ENCODE peak calls at places on chromosomes 11 and 22, in ten cellular contexts. W, I, D, L, H, S, T, A, J and K are unnamed samples.
A peak's percentile ranks its signal among the peaks of the same experiment; 100 is the strongest.

GRCh38 chr11:75565221-75565814 is 3.3 kb downstream of the SERPINH1 start:
- DNase-seq in W (no peak), I (peak; percentile 92), D (no peak), L (no peak), H (peak; percentile 84), S (peak; percentile 76), T (peak; percentile 57), A (peak; percentile 78), J (no peak), K (peak; percentile 34)

GRCh38 chr22:31952094-31952401 is 7.7 kb downstream of the YWHAH start:
- DNase-seq in W (no peak), I (peak; percentile 26), D (no peak), L (no peak), H (no peak), S (no peak), T (no peak), A (no peak), J (no peak), K (peak; percentile 23)

GRCh38 chr11:122721964-122722266 is 66.4 kb downstream of the UBASH3B start:
- DNase-seq in W (no peak), I (peak; percentile 88), D (no peak), L (no peak), H (peak; percentile 71), S (no peak), T (peak; percentile 48), A (peak; percentile 45), J (no peak), K (peak; percentile 83)

GRCh38 chr11:114090976-114091375 is 31.5 kb downstream of the ZBTB16 start:
- DNase-seq in W (no peak), I (no peak), D (no peak), L (no peak), H (no peak), S (no peak), T (no peak), A (no peak), J (no peak), K (no peak)

GRCh38 chr11:60915250-60915914 is 1.4 kb downstream of the TMEM109 start:
- DNase-seq in W (no peak), I (peak; percentile 84), D (no peak), L (peak; percentile 90), H (peak; percentile 80), S (peak; percentile 67), T (no peak), A (peak; percentile 59), J (peak; percentile 44), K (peak; percentile 69)

GRCh38 chr11:84993386-84993785 is 633.8 kb downstream of the DLG2 start:
- DNase-seq in W (no peak), I (peak; percentile 19), D (no peak), L (no peak), H (peak; percentile 26), S (no peak), T (no peak), A (no peak), J (no peak), K (no peak)

GRCh38 chr11:66316849-66317251 is at the start of gene CD248:
- DNase-seq in W (no peak), I (peak; percentile 76), D (no peak), L (no peak), H (peak; percentile 91), S (peak; percentile 92), T (no peak), A (peak; percentile 67), J (no peak), K (peak; percentile 30)

GRCh38 chr22:44931077-44931540 is 78.7 kb downstream of the PHF21B start:
- DNase-seq in W (no peak), I (peak; percentile 7), D (no peak), L (no peak), H (peak; percentile 77), S (peak; percentile 89), T (no peak), A (peak; percentile 2), J (no peak), K (no peak)

GRCh38 chr11:123483465-123483864 is 53.4 kb downstream of the GRAMD1B start:
- DNase-seq in W (no peak), I (no peak), D (no peak), L (no peak), H (no peak), S (no peak), T (no peak), A (no peak), J (no peak), K (no peak)

GRCh38 chr11:94511932-94512781 is at the start of gene C11orf97:
- DNase-seq in W (peak; percentile 9), I (peak; percentile 60), D (peak; percentile 31), L (peak; percentile 32), H (peak; percentile 76), S (peak; percentile 76), T (peak; percentile 53), A (no peak), J (peak; percentile 76), K (peak; percentile 33)

GRCh38 chr22:22943521-22944267 is 56.1 kb downstream of the IGLL5 start:
- DNase-seq in W (no peak), I (no peak), D (no peak), L (peak; percentile 26), H (peak; percentile 9), S (no peak), T (no peak), A (no peak), J (no peak), K (no peak)

GRCh38 chr22:50613291-50613981 is 12.8 kb downstream of the MAPK8IP2 start:
- DNase-seq in W (peak; percentile 30), I (no peak), D (no peak), L (no peak), H (no peak), S (peak; percentile 79), T (no peak), A (no peak), J (no peak), K (no peak)

GRCh38 chr22:29142116-29142515 is 63.6 kb upstream of the EMID1 start:
- DNase-seq in W (no peak), I (no peak), D (no peak), L (no peak), H (no peak), S (no peak), T (no peak), A (no peak), J (no peak), K (no peak)